ENCODE peak calls at places on chromosome 6, in eight cellular contexts. D is aorta; F is breast epithelium; J is CD8-positive, alpha-beta T cell; R is neuronal stem cell; G is IMR-90; M is cardiac muscle cell; T is lower leg skin. Q is an unnamed sample.

GRCh38 chr6:37669306-37669705 is 28.4 kb downstream of the MDGA1 start:
- DNase-seq in M (no peak), T (no peak), R (no peak), D (no peak), F (no peak), J (no peak), G (no peak), Q (no peak)

GRCh38 chr6:71489736-71490135 is 201.1 kb downstream of the OGFRL1 start:
- DNase-seq in F (no peak), J (no peak), D (peak), T (no peak), M (no peak), G (peak), R (no peak), Q (peak)

GRCh38 chr6:78062993-78063392 is 410.2 kb downstream of the MEI4 start:
- DNase-seq in F (no peak), T (no peak), G (no peak), J (no peak), R (no peak), M (no peak), D (no peak), Q (no peak)

GRCh38 chr6:162960674-162961457 is 233.1 kb downstream of the PACRG start:
- DNase-seq in R (no peak), D (no peak), F (no peak), M (no peak), T (no peak), J (no peak), G (no peak), Q (no peak)

GRCh38 chr6:30184417-30185031 is 21.2 kb downstream of the TRIM15 start:
- DNase-seq in D (no peak), J (no peak), M (no peak), R (no peak), T (no peak), F (no peak), G (no peak), Q (no peak)

GRCh38 chr6:36682328-36683144 is 4.0 kb downstream of the CDKN1A start:
- DNase-seq in G (no peak), D (no peak), M (no peak), J (peak), F (peak), R (no peak), T (peak), Q (peak)

GRCh38 chr6:1079525-1079924 is 232.4 kb upstream of the FOXQ1 start:
- DNase-seq in D (no peak), T (no peak), F (no peak), J (no peak), R (no peak), M (no peak), G (no peak), Q (no peak)

GRCh38 chr6:85431271-85431670 is 18.6 kb upstream of the NT5E start:
- DNase-seq in G (no peak), J (no peak), T (no peak), R (no peak), F (no peak), M (no peak), D (no peak), Q (no peak)

GRCh38 chr6:138645976-138646640 is 127.5 kb upstream of the CCDC28A start:
- DNase-seq in M (no peak), R (no peak), D (no peak), F (no peak), G (no peak), J (no peak), T (no peak), Q (no peak)

GRCh38 chr6:138651491-138651890 is 122.1 kb upstream of the CCDC28A start:
- DNase-seq in F (no peak), D (no peak), J (no peak), T (no peak), G (no peak), R (no peak), M (no peak), Q (peak)

GRCh38 chr6:138648127-138648526 is 125.4 kb upstream of the CCDC28A start:
- DNase-seq in T (no peak), M (no peak), D (no peak), G (no peak), F (no peak), R (no peak), J (no peak), Q (no peak)

GRCh38 chr6:138643210-138643609 is 130.4 kb upstream of the CCDC28A start:
- DNase-seq in M (no peak), R (no peak), G (no peak), J (no peak), T (no peak), F (no peak), D (no peak), Q (no peak)

GRCh38 chr6:138647006-138647405 is 126.6 kb upstream of the CCDC28A start:
- DNase-seq in J (no peak), R (no peak), F (no peak), D (no peak), T (no peak), M (no peak), G (peak), Q (peak)
- H3K4me3 ChIP-seq in J (no peak), R (no peak), F (peak), D (no peak), T (no peak), M (no peak), G (peak), Q (no peak)

GRCh38 chr6:27651371-27651732 is 178.4 kb upstream of the ZNF184 start:
- DNase-seq in G (no peak), F (no peak), J (no peak), M (peak), T (no peak), R (peak), D (no peak), Q (peak)
- H3K4me3 ChIP-seq in G (no peak), F (no peak), J (no peak), M (peak), T (no peak), R (peak), D (no peak), Q (peak)

GRCh38 chr6:127120109-127120786 is 1.8 kb downstream of the RSPO3 start:
- DNase-seq in G (no peak), M (no peak), D (peak), J (no peak), R (no peak), F (no peak), T (no peak), Q (no peak)

GRCh38 chr6:127119361-127120108 is 1.1 kb downstream of the RSPO3 start:
- DNase-seq in G (no peak), D (peak), M (peak), R (peak), J (no peak), F (no peak), T (no peak), Q (peak)

GRCh38 chr6:127121637-127121960 is 3.1 kb downstream of the RSPO3 start:
- DNase-seq in F (no peak), R (no peak), J (no peak), G (no peak), D (no peak), M (no peak), T (no peak), Q (no peak)

GRCh38 chr6:127118505-127119360 is at the start of gene RSPO3:
- DNase-seq in M (peak), F (no peak), D (peak), G (peak), J (no peak), R (peak), T (no peak), Q (peak)

GRCh38 chr6:127120787-127121636 is 2.5 kb downstream of the RSPO3 start:
- DNase-seq in M (peak), J (peak), G (peak), T (peak), D (peak), R (peak), F (peak), Q (peak)
- H3K4me3 ChIP-seq in M (peak), J (no peak), G (no peak), T (no peak), D (no peak), R (no peak), F (peak), Q (no peak)

GRCh38 chr6:35370124-35370741 is 27.9 kb downstream of the PPARD start:
- DNase-seq in T (peak), M (no peak), D (peak), G (peak), R (no peak), F (peak), J (peak), Q (peak)
- H3K4me3 ChIP-seq in T (no peak), M (no peak), D (no peak), G (no peak), R (no peak), F (no peak), J (peak), Q (no peak)

GRCh38 chr6:7165002-7165735 is 57.4 kb downstream of the RREB1 start:
- DNase-seq in T (no peak), G (peak), R (no peak), J (no peak), F (no peak), M (peak), D (no peak), Q (no peak)

GRCh38 chr6:7165736-7166296 is 58.1 kb downstream of the RREB1 start:
- DNase-seq in D (no peak), T (no peak), G (no peak), J (no peak), M (no peak), F (no peak), R (no peak), Q (no peak)

GRCh38 chr6:7164536-7165001 is 56.8 kb downstream of the RREB1 start:
- DNase-seq in M (no peak), G (no peak), D (no peak), F (no peak), R (no peak), T (no peak), J (no peak), Q (no peak)

GRCh38 chr6:7169296-7169721 is 61.5 kb downstream of the RREB1 start:
- DNase-seq in T (peak), G (no peak), M (no peak), J (no peak), R (no peak), D (peak), F (no peak), Q (no peak)

DNA sequence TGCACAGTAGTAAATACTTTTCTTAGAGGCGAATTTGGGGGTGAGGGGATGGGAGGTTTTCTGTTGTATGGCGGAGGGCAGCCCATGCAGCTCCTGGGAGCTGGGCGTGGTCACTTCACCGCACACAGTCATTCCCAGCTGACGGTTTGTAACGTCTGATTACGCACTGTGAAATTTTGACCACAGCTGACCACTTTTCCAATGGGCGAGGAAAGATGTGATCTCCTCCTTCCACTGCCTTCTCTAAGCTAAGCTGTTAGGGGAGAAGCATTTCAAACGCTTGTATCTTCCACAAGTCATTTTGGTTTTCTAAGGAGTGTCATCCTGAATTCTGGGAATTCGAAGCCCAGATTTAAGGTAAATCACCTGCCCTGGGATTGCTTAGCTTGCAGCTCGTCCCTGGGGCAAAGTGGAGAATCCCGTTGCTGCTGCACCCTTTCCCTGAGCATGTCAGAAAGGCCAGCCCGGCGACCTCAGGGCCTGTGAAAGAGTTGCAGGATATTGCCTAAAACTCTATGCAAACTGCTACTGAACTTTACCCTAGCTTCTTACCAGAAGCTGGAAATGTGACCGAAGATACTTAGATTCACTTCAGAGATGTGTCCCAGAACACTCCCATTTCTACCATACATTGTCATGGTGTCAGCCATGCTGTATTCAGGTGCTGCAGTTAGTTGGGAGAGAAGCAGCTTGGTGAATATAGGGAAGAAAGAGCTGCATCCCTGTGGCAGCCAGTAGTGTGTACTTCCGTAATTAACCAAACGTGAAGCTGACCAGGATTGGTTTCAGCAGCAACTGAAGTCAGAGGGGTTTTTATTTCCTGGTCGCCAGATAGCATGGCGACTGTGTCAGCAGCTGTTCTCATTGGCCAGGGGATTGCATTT is 58.9 kb downstream of the RREB1 start:
- DNase-seq in M (no peak), D (no peak), T (no peak), F (no peak), G (peak), J (no peak), R (no peak), Q (no peak)
- H3K4me3 ChIP-seq in M (no peak), D (no peak), T (no peak), F (no peak), G (no peak), J (no peak), R (no peak), Q (no peak)

GRCh38 chr6:169751242-169752073 is at the start of the genes DYNLT2 and ERMARD:
- DNase-seq in D (peak), J (peak), T (peak), M (peak), G (peak), F (peak), R (peak), Q (peak)

GRCh38 chr6:169755162-169755561 is 3.7 kb downstream of the ERMARD start:
- DNase-seq in M (peak), G (no peak), T (no peak), J (no peak), R (no peak), F (no peak), D (no peak), Q (no peak)

GRCh38 chr6:169746556-169746955 is 4.8 kb downstream of the DYNLT2 start:
- DNase-seq in R (no peak), F (no peak), D (no peak), T (no peak), G (no peak), J (no peak), M (no peak), Q (peak)

GRCh38 chr6:169752074-169752623 is 727 bp downstream of the ERMARD start:
- DNase-seq in T (no peak), D (no peak), R (peak), F (no peak), G (no peak), J (no peak), M (peak), Q (no peak)
- H3K4me3 ChIP-seq in T (peak), D (peak), R (peak), F (peak), G (peak), J (peak), M (peak), Q (peak)